ENCODE peak calls at places on chromosomes 4 and X, in seven cellular contexts. One of them, this sample, is unnamed.

GRCh38 chrX:108312938-108313337 is 125.3 kb downstream of the COL4A6 start:
- DNase-seq in spleen: no peak
- DNase-seq in adrenal gland: peak
- DNase-seq in Peyer's patch: no peak
- DNase-seq in endothelial cell of umbilical vein: peak
- DNase-seq in esophagus squamous epithelium: no peak
- DNase-seq in IMR-90: peak
- DNase-seq in this sample: peak

GRCh38 chr4:138689182-138689546 is 326.4 kb upstream of the NOCT start:
- DNase-seq in adrenal gland: no peak
- DNase-seq in esophagus squamous epithelium: no peak
- DNase-seq in IMR-90: peak
- DNase-seq in Peyer's patch: no peak
- DNase-seq in spleen: no peak
- DNase-seq in endothelial cell of umbilical vein: no peak
- DNase-seq in this sample: no peak

GRCh38 chr4:23373269-23373668 is 516.6 kb downstream of the PPARGC1A start:
- DNase-seq in adrenal gland: no peak
- DNase-seq in endothelial cell of umbilical vein: no peak
- DNase-seq in IMR-90: peak
- DNase-seq in spleen: no peak
- DNase-seq in esophagus squamous epithelium: no peak
- DNase-seq in Peyer's patch: peak
- DNase-seq in this sample: no peak

GRCh38 chrX:149004936-149005335 is 500.2 kb downstream of the IDS start:
- DNase-seq in adrenal gland: no peak
- DNase-seq in IMR-90: no peak
- DNase-seq in spleen: no peak
- DNase-seq in Peyer's patch: no peak
- DNase-seq in endothelial cell of umbilical vein: no peak
- DNase-seq in esophagus squamous epithelium: no peak
- DNase-seq in this sample: no peak

GRCh38 chr4:3267576-3268394 is 18.8 kb downstream of the MSANTD1 start:
- DNase-seq in esophagus squamous epithelium: no peak
- DNase-seq in adrenal gland: no peak
- DNase-seq in spleen: no peak
- DNase-seq in endothelial cell of umbilical vein: no peak
- DNase-seq in Peyer's patch: peak
- DNase-seq in IMR-90: no peak
- DNase-seq in this sample: no peak

GRCh38 chrX:11367609-11368430 is 74.6 kb downstream of the AMELX start:
- DNase-seq in spleen: no peak
- DNase-seq in endothelial cell of umbilical vein: peak
- DNase-seq in Peyer's patch: no peak
- DNase-seq in IMR-90: peak
- DNase-seq in esophagus squamous epithelium: no peak
- DNase-seq in adrenal gland: no peak
- DNase-seq in this sample: no peak

GRCh38 chr4:154526151-154526550 is 24.0 kb downstream of the PLRG1 start:
- DNase-seq in IMR-90: no peak
- DNase-seq in adrenal gland: no peak
- DNase-seq in Peyer's patch: no peak
- DNase-seq in endothelial cell of umbilical vein: no peak
- DNase-seq in esophagus squamous epithelium: no peak
- DNase-seq in spleen: no peak
- DNase-seq in this sample: no peak

GRCh38 chr4:52093466-52093865 is 42.4 kb downstream of the SPATA18 start:
- DNase-seq in endothelial cell of umbilical vein: no peak
- DNase-seq in spleen: no peak
- DNase-seq in Peyer's patch: no peak
- DNase-seq in adrenal gland: no peak
- DNase-seq in esophagus squamous epithelium: no peak
- DNase-seq in IMR-90: no peak
- DNase-seq in this sample: no peak

GRCh38 chrX:47148946-47149345 is 3.9 kb downstream of the RBM10 start:
- DNase-seq in endothelial cell of umbilical vein: peak
- DNase-seq in esophagus squamous epithelium: no peak
- DNase-seq in adrenal gland: peak
- DNase-seq in IMR-90: no peak
- DNase-seq in spleen: no peak
- DNase-seq in Peyer's patch: peak
- DNase-seq in this sample: peak

GRCh38 chrX:154051210-154051810 is 31.6 kb upstream of the IRAK1 start:
- DNase-seq in adrenal gland: peak
- DNase-seq in Peyer's patch: peak
- DNase-seq in esophagus squamous epithelium: peak
- DNase-seq in IMR-90: peak
- DNase-seq in endothelial cell of umbilical vein: peak
- DNase-seq in spleen: no peak
- DNase-seq in this sample: peak

GRCh38 chr4:55547461-55547770 is 707 bp upstream of the CLOCK start:
- DNase-seq in spleen: peak
- DNase-seq in esophagus squamous epithelium: no peak
- DNase-seq in IMR-90: no peak
- DNase-seq in adrenal gland: no peak
- DNase-seq in endothelial cell of umbilical vein: no peak
- DNase-seq in Peyer's patch: no peak
- DNase-seq in this sample: no peak

GRCh38 chr4:113901994-113902787 is 77.3 kb downstream of the ARSJ start:
- DNase-seq in endothelial cell of umbilical vein: peak
- DNase-seq in spleen: peak
- DNase-seq in adrenal gland: no peak
- DNase-seq in esophagus squamous epithelium: no peak
- DNase-seq in Peyer's patch: peak
- DNase-seq in IMR-90: no peak
- DNase-seq in this sample: no peak

GRCh38 chr4:178423366-178423765 is 981.1 kb upstream of the AGA start:
- DNase-seq in endothelial cell of umbilical vein: no peak
- DNase-seq in adrenal gland: no peak
- DNase-seq in esophagus squamous epithelium: no peak
- DNase-seq in IMR-90: no peak
- DNase-seq in Peyer's patch: no peak
- DNase-seq in spleen: no peak
- DNase-seq in this sample: no peak

GRCh38 chr4:6119507-6120020 is 80.8 kb downstream of the JAKMIP1 start:
- DNase-seq in endothelial cell of umbilical vein: no peak
- DNase-seq in spleen: no peak
- DNase-seq in adrenal gland: no peak
- DNase-seq in esophagus squamous epithelium: no peak
- DNase-seq in IMR-90: no peak
- DNase-seq in Peyer's patch: peak
- DNase-seq in this sample: peak

GRCh38 chrX:120372667-120373370 is 10.9 kb downstream of the ATP1B4 start:
- DNase-seq in esophagus squamous epithelium: no peak
- DNase-seq in endothelial cell of umbilical vein: no peak
- DNase-seq in IMR-90: no peak
- DNase-seq in Peyer's patch: no peak
- DNase-seq in spleen: no peak
- DNase-seq in adrenal gland: no peak
- DNase-seq in this sample: no peak

GRCh38 chrX:120377179-120377578 is 15.3 kb downstream of the ATP1B4 start:
- DNase-seq in Peyer's patch: no peak
- DNase-seq in spleen: no peak
- DNase-seq in IMR-90: no peak
- DNase-seq in esophagus squamous epithelium: no peak
- DNase-seq in endothelial cell of umbilical vein: no peak
- DNase-seq in adrenal gland: no peak
- DNase-seq in this sample: no peak

GRCh38 chrX:120380699-120381098 is 18.8 kb downstream of the ATP1B4 start:
- DNase-seq in IMR-90: no peak
- DNase-seq in spleen: no peak
- DNase-seq in Peyer's patch: no peak
- DNase-seq in esophagus squamous epithelium: no peak
- DNase-seq in endothelial cell of umbilical vein: peak
- DNase-seq in adrenal gland: no peak
- DNase-seq in this sample: no peak

DNA sequence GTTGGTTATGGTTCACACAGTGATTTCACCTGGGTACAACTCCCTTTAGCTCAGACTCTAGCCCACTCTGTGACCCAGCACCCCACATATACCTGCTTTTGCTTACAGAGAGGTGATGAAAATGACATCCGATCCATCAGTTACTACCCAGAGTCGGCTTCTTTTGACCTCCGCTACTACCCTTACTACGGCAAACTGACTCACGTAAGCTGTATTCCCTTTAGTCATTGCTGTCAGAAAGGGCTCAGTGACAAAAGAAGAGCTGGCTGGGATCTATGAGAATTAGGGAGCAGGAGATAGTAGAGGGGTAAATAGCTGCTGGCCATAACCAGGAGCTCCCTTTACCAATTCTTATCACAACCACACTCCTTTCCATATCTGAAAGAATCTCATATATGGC is 16.7 kb downstream of the ATP1B4 start:
- DNase-seq in spleen: no peak
- DNase-seq in Peyer's patch: no peak
- DNase-seq in endothelial cell of umbilical vein: no peak
- DNase-seq in IMR-90: no peak
- DNase-seq in adrenal gland: no peak
- DNase-seq in esophagus squamous epithelium: no peak
- DNase-seq in this sample: no peak
- TF ChIP-seq CTCF in spleen: no peak
- TF ChIP-seq CTCF in Peyer's patch: no peak
- TF ChIP-seq CTCF in endothelial cell of umbilical vein: no peak
- TF ChIP-seq CTCF in IMR-90: no peak
- TF ChIP-seq CTCF in adrenal gland: no peak
- TF ChIP-seq CTCF in esophagus squamous epithelium: no peak
- TF ChIP-seq CTCF in this sample: no peak

DNA sequence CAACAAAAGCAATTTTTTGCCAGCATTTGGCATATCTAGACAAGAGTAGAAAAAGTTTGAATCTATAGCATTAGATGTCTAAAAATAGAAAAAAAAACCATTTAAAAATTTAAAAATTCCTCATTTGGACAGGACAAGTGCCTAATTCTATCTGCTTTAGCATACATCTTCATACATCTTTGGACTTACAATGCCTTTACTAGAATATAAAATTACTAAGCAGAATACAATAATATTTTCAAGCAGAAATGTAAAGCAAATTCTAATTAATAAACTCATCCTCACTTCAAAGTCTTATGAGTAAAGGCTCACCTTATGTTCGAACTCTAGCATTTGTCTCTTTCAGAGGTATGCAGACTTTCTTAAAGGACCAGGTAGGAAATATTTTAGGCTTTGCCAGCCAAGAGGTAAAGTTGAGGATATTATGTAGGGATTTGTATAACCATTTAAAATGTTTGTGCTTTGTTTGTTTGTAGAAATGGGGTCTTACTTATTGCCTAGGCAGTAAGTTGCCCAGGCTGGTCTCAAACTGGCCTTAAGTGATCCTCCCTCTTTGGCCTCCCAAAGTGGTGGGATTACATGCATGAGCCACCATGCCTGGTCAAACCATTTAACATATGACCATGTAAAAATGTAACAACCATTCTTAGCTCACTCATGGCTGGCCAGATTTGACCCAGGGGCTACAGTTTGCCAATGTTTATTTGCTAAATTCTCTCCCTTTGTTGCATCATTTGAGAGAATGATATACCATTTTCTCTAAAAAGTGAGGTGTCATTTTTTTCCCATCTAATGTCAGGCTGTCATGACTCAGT is 29.1 kb downstream of the UGDH start:
- DNase-seq in esophagus squamous epithelium: no peak
- DNase-seq in spleen: no peak
- DNase-seq in Peyer's patch: no peak
- DNase-seq in endothelial cell of umbilical vein: no peak
- DNase-seq in adrenal gland: no peak
- DNase-seq in IMR-90: no peak
- DNase-seq in this sample: no peak
- TF ChIP-seq POLR2A in esophagus squamous epithelium: no peak
- TF ChIP-seq POLR2A in spleen: no peak
- TF ChIP-seq POLR2A in Peyer's patch: no peak
- TF ChIP-seq POLR2A in endothelial cell of umbilical vein: no peak
- TF ChIP-seq POLR2A in adrenal gland: no peak
- TF ChIP-seq POLR2A in IMR-90: no peak
- TF ChIP-seq POLR2A in this sample: no peak

GRCh38 chr4:153489856-153490558 is 23.8 kb downstream of the TMEM131L start:
- DNase-seq in esophagus squamous epithelium: no peak
- DNase-seq in spleen: no peak
- DNase-seq in Peyer's patch: no peak
- DNase-seq in endothelial cell of umbilical vein: peak
- DNase-seq in IMR-90: peak
- DNase-seq in adrenal gland: no peak
- DNase-seq in this sample: no peak

GRCh38 chr4:153488006-153488718 is 22.0 kb downstream of the TMEM131L start:
- DNase-seq in spleen: peak
- DNase-seq in Peyer's patch: no peak
- DNase-seq in IMR-90: peak
- DNase-seq in adrenal gland: no peak
- DNase-seq in esophagus squamous epithelium: no peak
- DNase-seq in endothelial cell of umbilical vein: peak
- DNase-seq in this sample: no peak

GRCh38 chr4:153486281-153487151 is 20.4 kb downstream of the TMEM131L start:
- DNase-seq in IMR-90: peak
- DNase-seq in esophagus squamous epithelium: no peak
- DNase-seq in spleen: no peak
- DNase-seq in Peyer's patch: no peak
- DNase-seq in endothelial cell of umbilical vein: peak
- DNase-seq in adrenal gland: no peak
- DNase-seq in this sample: peak

GRCh38 chr4:153490985-153491483 is 24.9 kb downstream of the TMEM131L start:
- DNase-seq in esophagus squamous epithelium: no peak
- DNase-seq in adrenal gland: no peak
- DNase-seq in IMR-90: no peak
- DNase-seq in endothelial cell of umbilical vein: no peak
- DNase-seq in Peyer's patch: no peak
- DNase-seq in spleen: no peak
- DNase-seq in this sample: no peak

GRCh38 chr4:153488719-153489384 is 22.7 kb downstream of the TMEM131L start:
- DNase-seq in endothelial cell of umbilical vein: no peak
- DNase-seq in spleen: peak
- DNase-seq in adrenal gland: no peak
- DNase-seq in Peyer's patch: peak
- DNase-seq in esophagus squamous epithelium: no peak
- DNase-seq in IMR-90: no peak
- DNase-seq in this sample: no peak
- H3K4me3 ChIP-seq in endothelial cell of umbilical vein: no peak
- H3K4me3 ChIP-seq in spleen: peak
- H3K4me3 ChIP-seq in adrenal gland: no peak
- H3K4me3 ChIP-seq in Peyer's patch: peak
- H3K4me3 ChIP-seq in esophagus squamous epithelium: peak
- H3K4me3 ChIP-seq in IMR-90: no peak
- H3K4me3 ChIP-seq in this sample: no peak

GRCh38 chr4:174523003-174523693 is 860 bp upstream of the HPGD start:
- DNase-seq in Peyer's patch: peak
- DNase-seq in adrenal gland: no peak
- DNase-seq in IMR-90: no peak
- DNase-seq in endothelial cell of umbilical vein: no peak
- DNase-seq in spleen: no peak
- DNase-seq in esophagus squamous epithelium: no peak
- DNase-seq in this sample: peak

GRCh38 chr4:174520655-174521054 is 1.6 kb downstream of the HPGD start:
- DNase-seq in endothelial cell of umbilical vein: no peak
- DNase-seq in spleen: no peak
- DNase-seq in esophagus squamous epithelium: no peak
- DNase-seq in adrenal gland: no peak
- DNase-seq in IMR-90: no peak
- DNase-seq in Peyer's patch: no peak
- DNase-seq in this sample: no peak

GRCh38 chr4:174522183-174523002 is at the start of gene HPGD:
- DNase-seq in esophagus squamous epithelium: no peak
- DNase-seq in adrenal gland: peak
- DNase-seq in Peyer's patch: peak
- DNase-seq in spleen: peak
- DNase-seq in IMR-90: no peak
- DNase-seq in endothelial cell of umbilical vein: no peak
- DNase-seq in this sample: peak

GRCh38 chr4:174524242-174524641 is 2.0 kb upstream of the HPGD start:
- DNase-seq in adrenal gland: peak
- DNase-seq in esophagus squamous epithelium: no peak
- DNase-seq in endothelial cell of umbilical vein: no peak
- DNase-seq in IMR-90: no peak
- DNase-seq in spleen: no peak
- DNase-seq in Peyer's patch: peak
- DNase-seq in this sample: no peak

GRCh38 chr4:174521800-174522182 is 497 bp downstream of the HPGD start:
- DNase-seq in spleen: peak
- DNase-seq in IMR-90: no peak
- DNase-seq in esophagus squamous epithelium: no peak
- DNase-seq in Peyer's patch: peak
- DNase-seq in adrenal gland: peak
- DNase-seq in endothelial cell of umbilical vein: no peak
- DNase-seq in this sample: peak
- TF ChIP-seq CTCF in spleen: no peak
- TF ChIP-seq CTCF in IMR-90: no peak
- TF ChIP-seq CTCF in esophagus squamous epithelium: no peak
- TF ChIP-seq CTCF in Peyer's patch: no peak
- TF ChIP-seq CTCF in adrenal gland: no peak
- TF ChIP-seq CTCF in endothelial cell of umbilical vein: no peak
- TF ChIP-seq CTCF in this sample: no peak